ENCODE peak calls at places on chromosomes 3 and 15, in four cellular contexts. C, V, N and G are unnamed samples.

GRCh38 chr3:158953131-158953530 is 151.3 kb downstream of the MFSD1 start:
- DNase-seq in C (no peak), V (no peak), N (no peak), G (no peak)

GRCh38 chr3:117532268-117532667 is 822.7 kb downstream of the TUSC7 start:
- DNase-seq in C (no peak), V (no peak), N (no peak), G (no peak)

GRCh38 chr3:43345877-43346276 is 59.5 kb downstream of the SNRK start:
- DNase-seq in C (no peak), V (no peak), N (no peak), G (no peak)

GRCh38 chr3:3847994-3848970 is 49.1 kb downstream of the LRRN1 start:
- DNase-seq in C (no peak), V (no peak), N (no peak), G (no peak)

GRCh38 chr15:74010929-74011540 is 16.5 kb downstream of the PML start:
- DNase-seq in C (no peak), V (no peak), N (no peak), G (no peak)

GRCh38 chr3:42635111-42635510 is 18.4 kb upstream of the ZBTB47 start:
- DNase-seq in C (no peak), V (no peak), N (no peak), G (no peak)

GRCh38 chr15:50414624-50415023 is 9.6 kb upstream of the USP8 start:
- DNase-seq in C (no peak), V (no peak), N (no peak), G (no peak)

GRCh38 chr15:48653913-48654630 is 8.6 kb upstream of the FBN1 start:
- DNase-seq in C (no peak), V (no peak), N (no peak), G (no peak)

GRCh38 chr3:66938338-66938963 is 59.7 kb upstream of the KBTBD8 start:
- DNase-seq in C (peak), V (peak), N (no peak), G (peak)

GRCh38 chr15:42576776-42577175 is 1.4 kb downstream of the STARD9 start:
- DNase-seq in C (no peak), V (no peak), N (no peak), G (no peak)

GRCh38 chr3:15023249-15023648 is 41.9 kb downstream of the MRPS25 start:
- DNase-seq in C (no peak), V (no peak), N (no peak), G (no peak)

GRCh38 chr3:160210799-160211221 is 14.4 kb upstream of the C3orf80 start:
- DNase-seq in C (peak), V (no peak), N (no peak), G (peak)

GRCh38 chr15:36356978-36357582 is 222.3 kb upstream of the CDIN1 start:
- DNase-seq in C (no peak), V (no peak), N (no peak), G (no peak)

GRCh38 chr3:150335631-150336030 is 72.5 kb upstream of the TSC22D2 start:
- DNase-seq in C (no peak), V (no peak), N (no peak), G (no peak)

GRCh38 chr3:100875239-100875638 is 118.0 kb downstream of the ABI3BP start:
- DNase-seq in C (no peak), V (no peak), N (no peak), G (no peak)

GRCh38 chr15:31473384-31474058 is 146.9 kb downstream of the KLF13 start:
- DNase-seq in C (no peak), V (no peak), N (no peak), G (no peak)

GRCh38 chr15:98896802-98897732 is 110.5 kb downstream of the PGPEP1L start:
- DNase-seq in C (peak), V (no peak), N (no peak), G (no peak)

GRCh38 chr3:46812237-46812791 is 50.9 kb downstream of the MYL3 start:
- DNase-seq in C (no peak), V (no peak), N (peak), G (no peak)

GRCh38 chr15:89903015-89903857 is 9.4 kb upstream of the AP3S2 start:
- DNase-seq in C (no peak), V (no peak), N (no peak), G (no peak)

GRCh38 chr3:27596334-27596841 is 112.2 kb upstream of the SLC4A7 start:
- DNase-seq in C (no peak), V (peak), N (no peak), G (no peak)

GRCh38 chr15:101206173-101206572 is 45.7 kb downstream of the CHSY1 start:
- DNase-seq in C (no peak), V (no peak), N (no peak), G (no peak)

GRCh38 chr3:139975592-139976360 is 40.8 kb downstream of the CLSTN2 start:
- DNase-seq in C (no peak), V (no peak), N (no peak), G (no peak)

GRCh38 chr3:170840291-170840859 is 29.6 kb downstream of the RPL22L1 start:
- DNase-seq in C (no peak), V (no peak), N (no peak), G (no peak)

GRCh38 chr3:188780188-188781147 is 391.3 kb upstream of the TPRG1 start:
- DNase-seq in C (no peak), V (no peak), N (no peak), G (no peak)

GRCh38 chr3:76731471-76731870 is 308.4 kb upstream of the ROBO2 start:
- DNase-seq in C (no peak), V (no peak), N (no peak), G (no peak)

GRCh38 chr3:156812521-156813335 is 13.4 kb upstream of the LEKR1 start:
- DNase-seq in C (no peak), V (no peak), N (no peak), G (peak)

GRCh38 chr15:90465930-90466567 is 63.7 kb upstream of the CRTC3 start:
- DNase-seq in C (no peak), V (no peak), N (no peak), G (no peak)

GRCh38 chr3:125644036-125645025 is 49.0 kb upstream of the OSBPL11 start:
- DNase-seq in C (no peak), V (no peak), N (no peak), G (no peak)

GRCh38 chr3:81684739-81685395 is 76.6 kb downstream of the GBE1 start:
- DNase-seq in C (no peak), V (no peak), N (no peak), G (no peak)

GRCh38 chr3:34782876-34783275 is 856.4 kb upstream of the ARPP21 start:
- DNase-seq in C (no peak), V (no peak), N (no peak), G (no peak)

GRCh38 chr3:141959921-141960554 is 83.6 kb downstream of the ATP1B3 start:
- DNase-seq in C (peak), V (no peak), N (no peak), G (no peak)

GRCh38 chr3:41000471-41000870 is 198.8 kb upstream of the CTNNB1 start:
- DNase-seq in C (no peak), V (no peak), N (no peak), G (no peak)

GRCh38 chr3:181752202-181752671 is 40.5 kb downstream of the SOX2 start:
- DNase-seq in C (no peak), V (no peak), N (no peak), G (no peak)

GRCh38 chr15:69193948-69194827 is 33.8 kb downstream of the GLCE start:
- DNase-seq in C (no peak), V (no peak), N (no peak), G (no peak)

GRCh38 chr3:185152433-185153169 is at the start of gene C3orf70:
- DNase-seq in C (no peak), V (no peak), N (peak), G (peak)

GRCh38 chr3:144142151-144142855 is 170.7 kb downstream of the DIPK2A start:
- DNase-seq in C (no peak), V (no peak), N (no peak), G (no peak)

GRCh38 chr3:193874997-193875593 is 260.9 kb upstream of the HES1 start:
- DNase-seq in C (no peak), V (no peak), N (no peak), G (no peak)

GRCh38 chr15:86165263-86166204 is 85.9 kb downstream of the AGBL1 start:
- DNase-seq in C (no peak), V (no peak), N (no peak), G (no peak)

GRCh38 chr3:36459177-36459576 is 78.9 kb downstream of the STAC start:
- DNase-seq in C (no peak), V (no peak), N (no peak), G (no peak)

GRCh38 chr15:64092864-64093626 is 593 bp downstream of the CIAO2A start:
- DNase-seq in C (no peak), V (no peak), N (peak), G (peak)

GRCh38 chr15:64093627-64094417 is at the start of gene CIAO2A:
- DNase-seq in C (peak), V (peak), N (peak), G (peak)

GRCh38 chr15:64092075-64092820 is 1.4 kb downstream of the CIAO2A start:
- DNase-seq in C (no peak), V (no peak), N (no peak), G (no peak)

GRCh38 chr15:64089553-64090280 is 3.9 kb downstream of the CIAO2A start:
- DNase-seq in C (no peak), V (peak), N (no peak), G (no peak)

GRCh38 chr15:64090527-64090926 is 3.1 kb downstream of the CIAO2A start:
- DNase-seq in C (no peak), V (no peak), N (no peak), G (no peak)
- TF ChIP-seq JUND in C (no peak), V (no peak), N (no peak), G (no peak)

GRCh38 chr3:49131040-49131439 is 1.8 kb downstream of the LAMB2 start:
- DNase-seq in C (no peak), V (no peak), N (no peak), G (no peak)
- TF ChIP-seq JUND in C (no peak), V (no peak), N (no peak), G (no peak)

GRCh38 chr3:10284496-10284895 is 8.3 kb downstream of the GHRL start:
- DNase-seq in C (no peak), V (peak), N (no peak), G (no peak)
- TF ChIP-seq JUND in C (no peak), V (no peak), N (no peak), G (no peak)

GRCh38 chr15:66152650-66153049 is 100.9 kb downstream of the MEGF11 start:
- DNase-seq in C (no peak), V (no peak), N (no peak), G (no peak)

GRCh38 chr15:66154581-66154980 is 99.0 kb downstream of the MEGF11 start:
- DNase-seq in C (no peak), V (no peak), N (no peak), G (no peak)

GRCh38 chr15:66149871-66150270 is 103.7 kb downstream of the MEGF11 start:
- DNase-seq in C (no peak), V (no peak), N (no peak), G (no peak)

GRCh38 chr15:66153549-66154415 is 99.8 kb downstream of the MEGF11 start:
- DNase-seq in C (no peak), V (peak), N (no peak), G (no peak)

GRCh38 chr15:66151809-66152208 is 101.7 kb downstream of the MEGF11 start:
- DNase-seq in C (no peak), V (no peak), N (no peak), G (peak)
- TF ChIP-seq JUND in C (no peak), V (no peak), N (no peak), G (no peak)

DNA sequence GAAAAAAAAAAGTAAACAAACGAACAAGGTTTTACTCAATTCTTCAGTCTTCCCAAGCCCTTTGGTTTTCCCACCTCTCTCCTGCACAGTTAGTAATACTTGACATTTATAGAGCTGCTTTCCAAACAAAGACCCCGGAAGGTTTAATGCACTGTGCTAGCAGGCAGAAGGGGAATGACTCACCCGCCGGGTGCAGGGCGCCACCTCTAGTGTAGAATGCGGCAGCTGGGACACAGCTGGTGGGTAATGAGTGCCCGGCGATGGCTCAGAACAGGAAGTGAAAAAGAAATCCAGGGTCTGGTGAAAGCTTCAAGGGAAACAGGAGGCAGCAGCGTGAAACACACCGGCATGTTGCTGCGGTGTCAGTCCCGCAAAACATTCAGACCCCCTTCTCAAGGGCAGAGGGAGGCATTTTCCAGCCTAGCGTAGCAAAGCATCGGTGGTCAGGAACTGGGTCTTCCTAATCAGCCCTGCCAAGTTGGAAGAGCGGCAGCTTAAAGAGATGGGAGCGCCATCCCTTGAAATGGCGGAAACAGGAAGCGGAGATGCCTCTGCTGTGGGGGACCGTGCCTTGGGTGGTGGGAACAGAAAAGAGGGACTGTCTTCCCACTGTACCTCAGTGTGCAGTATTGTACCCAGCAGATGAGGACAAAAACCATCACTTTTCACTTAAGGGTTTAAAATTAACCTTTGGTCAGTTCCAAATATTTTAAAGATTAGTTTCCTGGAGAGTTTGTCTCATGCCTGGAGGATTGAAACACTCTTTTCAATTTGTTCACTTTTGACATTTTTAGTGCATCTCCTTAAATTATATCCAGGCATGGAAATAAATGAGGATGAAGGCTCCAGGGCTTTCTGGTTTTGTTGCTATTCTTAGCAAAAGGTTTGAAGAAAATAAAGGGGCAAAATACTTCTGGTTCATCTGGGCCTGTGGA is 160.8 kb upstream of the MCTP2 start:
- DNase-seq in C (no peak), V (no peak), N (peak), G (no peak)
- TF ChIP-seq JUND in C (no peak), V (no peak), N (peak), G (no peak)

GRCh38 chr3:126777366-126777765 is 73.3 kb downstream of the CHCHD6 start:
- DNase-seq in C (no peak), V (no peak), N (no peak), G (no peak)

GRCh38 chr3:126773167-126773566 is 69.1 kb downstream of the CHCHD6 start:
- DNase-seq in C (no peak), V (no peak), N (no peak), G (peak)

GRCh38 chr3:126770096-126770495 is 66.1 kb downstream of the CHCHD6 start:
- DNase-seq in C (no peak), V (no peak), N (no peak), G (no peak)

GRCh38 chr3:126768903-126769302 is 64.9 kb downstream of the CHCHD6 start:
- DNase-seq in C (no peak), V (no peak), N (no peak), G (no peak)

GRCh38 chr3:126773783-126774182 is 69.7 kb downstream of the CHCHD6 start:
- DNase-seq in C (no peak), V (no peak), N (no peak), G (no peak)
- TF ChIP-seq JUND in C (no peak), V (no peak), N (no peak), G (no peak)

GRCh38 chr15:78368671-78369070 is 28.5 kb downstream of the CRABP1 start:
- DNase-seq in C (no peak), V (no peak), N (no peak), G (no peak)

GRCh38 chr15:78369161-78369560 is 29.0 kb downstream of the CRABP1 start:
- DNase-seq in C (no peak), V (no peak), N (no peak), G (no peak)

GRCh38 chr15:78370013-78370412 is 29.9 kb downstream of the CRABP1 start:
- DNase-seq in C (no peak), V (no peak), N (no peak), G (no peak)

GRCh38 chr15:78374436-78375393 is 34.6 kb downstream of the CRABP1 start:
- DNase-seq in C (peak), V (no peak), N (no peak), G (peak)

GRCh38 chr15:78372880-78373279 is 32.7 kb downstream of the CRABP1 start:
- DNase-seq in C (peak), V (no peak), N (no peak), G (peak)
- TF ChIP-seq JUND in C (no peak), V (no peak), N (no peak), G (no peak)

GRCh38 chr3:13479332-13479581 is 849 bp upstream of the HDAC11 start:
- DNase-seq in C (no peak), V (no peak), N (no peak), G (peak)
- TF ChIP-seq JUND in C (no peak), V (no peak), N (no peak), G (no peak)

DNA sequence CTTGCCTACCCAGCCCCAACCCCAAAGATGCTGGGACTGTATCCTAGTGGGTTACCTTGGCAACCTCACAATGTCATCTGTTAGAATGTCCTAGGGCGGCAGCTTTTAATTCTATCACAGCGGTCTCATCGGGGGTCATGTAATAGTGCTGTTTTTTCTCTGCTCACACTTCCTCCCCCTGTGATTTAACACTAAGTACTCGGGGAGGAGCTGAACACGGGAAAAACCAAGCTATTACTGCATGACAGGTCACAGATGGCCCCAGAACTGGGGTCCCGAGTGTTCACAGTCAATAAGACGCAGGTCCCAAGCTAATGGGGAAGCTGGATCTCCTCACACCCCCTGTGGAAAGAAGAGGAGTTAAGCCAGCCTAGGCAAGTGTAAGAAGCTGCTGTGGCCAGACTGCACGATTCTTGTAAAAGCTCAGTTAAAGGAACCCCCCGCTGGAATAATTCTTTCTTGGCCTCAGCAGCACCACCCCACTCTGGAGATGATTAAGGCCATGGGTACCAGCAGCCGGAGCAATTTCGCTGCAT is 2.5 kb upstream of the RFTN1 start:
- DNase-seq in C (no peak), V (no peak), N (no peak), G (no peak)
- TF ChIP-seq JUND in C (no peak), V (no peak), N (no peak), G (no peak)